ENCODE peak calls at places on chromosomes 3 and 15, in nine cellular contexts. F, Y, E, M, B, N, S, V and Q are unnamed samples.

GRCh38 chr3:47035645-47036044 is 56.2 kb downstream of the NBEAL2 start:
- DNase-seq in F (no peak), Y (no peak), E (no peak), M (no peak), B (no peak), N (no peak), S (no peak), V (no peak), Q (no peak)

GRCh38 chr3:119779731-119780383 is 2.0 kb upstream of the NR1I2 start:
- DNase-seq in F (no peak), Y (no peak), E (no peak), M (no peak), B (no peak), N (no peak), S (no peak), V (no peak), Q (no peak)

GRCh38 chr3:42228796-42229195 is 37.2 kb downstream of the CCK start:
- DNase-seq in F (no peak), Y (no peak), E (no peak), M (no peak), B (peak), N (no peak), S (no peak), V (no peak), Q (no peak)

GRCh38 chr3:12752803-12753202 is 6.3 kb downstream of the TMEM40 start:
- DNase-seq in F (no peak), Y (no peak), E (no peak), M (no peak), B (peak), N (no peak), S (no peak), V (no peak), Q (no peak)

GRCh38 chr3:183506674-183507290 is 48.7 kb downstream of the KLHL6 start:
- DNase-seq in F (no peak), Y (no peak), E (no peak), M (peak), B (no peak), N (no peak), S (no peak), V (no peak), Q (no peak)

GRCh38 chr3:142850395-142851023 is 38.4 kb downstream of the PCOLCE2 start:
- DNase-seq in F (peak), Y (no peak), E (no peak), M (no peak), B (peak), N (no peak), S (no peak), V (peak), Q (no peak)

GRCh38 chr3:52471371-52472238 is 16.2 kb downstream of the NISCH start:
- DNase-seq in F (no peak), Y (no peak), E (peak), M (peak), B (peak), N (peak), S (peak), V (peak), Q (no peak)

GRCh38 chr15:51416129-51416528 is 74.7 kb downstream of the GLDN start:
- DNase-seq in F (no peak), Y (no peak), E (no peak), M (no peak), B (no peak), N (no peak), S (no peak), V (no peak), Q (no peak)

GRCh38 chr15:40271915-40272712 is 10.8 kb downstream of the ANKRD63 start:
- DNase-seq in F (no peak), Y (no peak), E (no peak), M (no peak), B (no peak), N (no peak), S (no peak), V (no peak), Q (no peak)

GRCh38 chr3:122689587-122689986 is 8.9 kb downstream of the PARP14 start:
- DNase-seq in F (no peak), Y (no peak), E (no peak), M (no peak), B (peak), N (no peak), S (no peak), V (no peak), Q (no peak)

GRCh38 chr15:62472616-62473299 is 307.7 kb upstream of the C2CD4B start:
- DNase-seq in F (no peak), Y (no peak), E (peak), M (no peak), B (no peak), N (peak), S (no peak), V (no peak), Q (no peak)

GRCh38 chr3:124078978-124079911 is 87.3 kb upstream of the ROPN1 start:
- DNase-seq in F (peak), Y (no peak), E (no peak), M (peak), B (peak), N (peak), S (peak), V (peak), Q (no peak)

GRCh38 chr3:143974181-143974876 is 2.7 kb downstream of the DIPK2A start:
- DNase-seq in F (no peak), Y (no peak), E (no peak), M (no peak), B (no peak), N (no peak), S (no peak), V (no peak), Q (no peak)

GRCh38 chr3:183824761-183825379 is 507 bp downstream of the MAP6D1 start:
- DNase-seq in F (no peak), Y (no peak), E (no peak), M (no peak), B (no peak), N (peak), S (peak), V (no peak), Q (no peak)

GRCh38 chr15:55587321-55588069 is 650 bp downstream of the PYGO1 start:
- DNase-seq in F (no peak), Y (peak), E (no peak), M (peak), B (peak), N (peak), S (peak), V (peak), Q (no peak)

GRCh38 chr15:58108117-58108516 is 30.1 kb upstream of the AQP9 start:
- DNase-seq in F (no peak), Y (no peak), E (no peak), M (no peak), B (no peak), N (no peak), S (no peak), V (no peak), Q (no peak)

GRCh38 chr15:58109419-58109818 is 28.8 kb upstream of the AQP9 start:
- DNase-seq in F (no peak), Y (no peak), E (no peak), M (no peak), B (no peak), N (no peak), S (no peak), V (no peak), Q (no peak)

DNA sequence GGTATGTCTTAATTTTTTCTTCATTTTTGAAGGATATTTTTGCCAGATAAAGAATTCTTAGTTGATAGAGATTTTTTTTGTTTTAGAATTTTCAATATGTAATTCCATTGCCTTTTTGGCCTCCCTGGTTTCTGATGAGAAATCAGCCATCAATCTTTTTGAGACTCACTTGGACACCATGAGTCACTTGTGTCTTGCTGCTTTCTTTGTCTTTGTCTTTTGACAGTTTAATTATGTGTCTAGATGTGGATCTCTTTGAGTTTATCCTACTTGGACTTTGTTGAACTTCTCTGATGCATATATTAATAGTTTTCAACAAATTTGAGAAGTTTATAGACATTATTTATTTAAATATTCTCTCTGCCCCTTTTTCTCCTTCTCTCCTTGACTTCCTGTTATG is 34.7 kb upstream of the AQP9 start:
- DNase-seq in F (no peak), Y (no peak), E (no peak), M (no peak), B (no peak), N (no peak), S (no peak), V (no peak), Q (no peak)
- H3K27ac ChIP-seq in F (no peak), Y (no peak), E (no peak), M (no peak), B (no peak), N (no peak), S (no peak), V (no peak), Q (no peak)

DNA sequence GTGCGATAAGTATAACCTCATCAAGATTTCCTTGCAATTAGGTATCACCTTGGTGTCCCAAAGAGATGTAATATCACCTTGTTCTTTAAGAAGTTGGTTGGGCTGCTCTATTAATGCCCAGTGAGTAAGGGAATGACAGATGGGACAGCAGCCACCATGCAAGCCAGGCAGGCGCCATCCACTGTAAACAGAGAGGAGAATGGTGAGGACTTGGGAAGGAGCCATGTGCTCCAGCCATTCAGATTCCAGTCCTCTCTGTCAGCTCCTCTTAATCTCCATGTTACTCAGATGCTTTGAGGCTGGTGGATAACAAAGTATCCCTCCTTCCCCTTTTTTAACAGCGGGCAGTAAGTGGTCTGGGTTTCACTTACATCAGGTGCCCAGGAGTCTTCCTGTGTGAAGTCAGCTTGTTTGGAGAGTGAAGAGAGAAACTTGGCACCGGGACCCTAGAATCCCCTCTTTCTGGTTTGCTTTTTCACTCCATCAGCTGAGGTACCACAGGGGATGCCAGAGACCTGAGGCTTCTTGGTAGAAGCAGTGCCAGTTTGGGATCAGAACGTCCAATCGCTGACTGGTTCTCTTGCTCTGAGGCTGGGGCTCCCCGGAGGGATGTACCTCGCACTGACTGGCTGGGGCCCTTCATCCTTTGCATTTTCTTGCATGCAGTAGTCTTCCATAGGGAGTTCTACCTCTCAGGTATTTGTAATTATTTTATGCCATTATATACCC is 29.5 kb downstream of the SLCO3A1 start:
- DNase-seq in F (no peak), Y (no peak), E (peak), M (no peak), B (no peak), N (no peak), S (no peak), V (no peak), Q (no peak)
- H3K27ac ChIP-seq in F (no peak), Y (no peak), E (no peak), M (no peak), B (no peak), N (no peak), S (no peak), V (no peak), Q (no peak)

DNA sequence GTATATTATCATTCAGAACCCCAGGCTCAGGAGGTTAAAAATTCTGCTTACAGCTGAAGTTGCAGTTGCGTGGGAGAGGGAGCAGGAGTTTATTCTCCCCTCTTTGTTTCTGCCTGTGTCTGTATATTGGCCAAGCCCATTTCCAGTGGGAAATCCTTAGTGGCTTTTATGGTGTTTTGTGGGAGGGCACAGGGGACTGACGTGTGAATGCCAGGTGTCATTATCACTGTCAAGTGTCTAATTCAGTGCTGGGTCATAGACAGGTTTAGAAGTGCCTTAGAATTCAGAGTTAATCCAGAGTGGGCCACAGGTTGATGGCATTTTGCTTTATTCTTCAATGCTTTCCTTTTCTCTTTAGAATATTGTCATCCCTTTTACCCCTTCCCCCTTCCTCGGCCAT is 33.4 kb downstream of the SLCO3A1 start:
- DNase-seq in F (no peak), Y (no peak), E (no peak), M (no peak), B (no peak), N (no peak), S (no peak), V (no peak), Q (no peak)
- H3K27ac ChIP-seq in F (no peak), Y (no peak), E (no peak), M (peak), B (no peak), N (no peak), S (no peak), V (no peak), Q (no peak)

GRCh38 chr3:62718011-62718410 is 157.2 kb downstream of the CADPS start:
- DNase-seq in F (no peak), Y (no peak), E (no peak), M (no peak), B (no peak), N (no peak), S (no peak), V (no peak), Q (no peak)
- H3K27ac ChIP-seq in F (no peak), Y (no peak), E (no peak), M (no peak), B (no peak), N (no peak), S (peak), V (no peak), Q (no peak)

DNA sequence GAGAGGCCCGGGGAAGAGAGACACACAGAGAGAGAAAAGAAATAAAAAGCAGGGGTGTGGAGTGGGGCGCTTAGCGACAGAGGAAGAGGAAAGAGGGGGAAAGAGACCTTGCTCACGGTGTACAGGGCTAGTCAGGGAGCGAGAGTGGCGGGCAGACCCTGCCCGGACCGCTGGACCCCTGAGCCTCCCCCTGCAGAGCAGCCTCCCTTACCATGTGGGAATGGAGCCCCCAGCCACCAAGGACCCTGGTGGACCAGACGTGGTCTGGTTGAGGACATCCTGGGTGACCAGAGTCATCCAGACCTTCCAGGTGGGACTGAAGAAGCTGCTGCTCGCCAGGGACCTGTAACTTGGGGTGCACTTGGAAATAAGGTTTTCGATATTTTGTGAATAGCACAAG is 129.6 kb downstream of the CHSY1 start:
- DNase-seq in F (no peak), Y (no peak), E (no peak), M (no peak), B (no peak), N (no peak), S (no peak), V (no peak), Q (no peak)
- H3K27ac ChIP-seq in F (no peak), Y (no peak), E (peak), M (no peak), B (no peak), N (no peak), S (no peak), V (peak), Q (peak)

GRCh38 chr3:159112724-159113123 is 310.9 kb downstream of the MFSD1 start:
- DNase-seq in F (no peak), Y (no peak), E (no peak), M (no peak), B (no peak), N (no peak), S (no peak), V (no peak), Q (no peak)
- H3K27ac ChIP-seq in F (no peak), Y (no peak), E (no peak), M (no peak), B (no peak), N (no peak), S (no peak), V (no peak), Q (no peak)

GRCh38 chr15:99249270-99249817 is at the start of gene TTC23:
- DNase-seq in F (peak), Y (no peak), E (no peak), M (peak), B (peak), N (peak), S (no peak), V (peak), Q (no peak)
- H3K27ac ChIP-seq in F (peak), Y (peak), E (peak), M (peak), B (peak), N (peak), S (peak), V (peak), Q (peak)

GRCh38 chr3:138801792-138802191 is 32.9 kb downstream of the PIK3CB start:
- DNase-seq in F (no peak), Y (no peak), E (no peak), M (no peak), B (no peak), N (no peak), S (no peak), V (no peak), Q (no peak)

GRCh38 chr3:138799822-138800221 is 34.9 kb downstream of the PIK3CB start:
- DNase-seq in F (no peak), Y (no peak), E (no peak), M (no peak), B (no peak), N (no peak), S (no peak), V (no peak), Q (no peak)

GRCh38 chr3:138800248-138800647 is 34.5 kb downstream of the PIK3CB start:
- DNase-seq in F (no peak), Y (no peak), E (no peak), M (no peak), B (no peak), N (no peak), S (no peak), V (no peak), Q (no peak)

GRCh38 chr3:138797508-138798038 is 37.2 kb downstream of the PIK3CB start:
- DNase-seq in F (no peak), Y (no peak), E (no peak), M (no peak), B (no peak), N (no peak), S (no peak), V (no peak), Q (no peak)

DNA sequence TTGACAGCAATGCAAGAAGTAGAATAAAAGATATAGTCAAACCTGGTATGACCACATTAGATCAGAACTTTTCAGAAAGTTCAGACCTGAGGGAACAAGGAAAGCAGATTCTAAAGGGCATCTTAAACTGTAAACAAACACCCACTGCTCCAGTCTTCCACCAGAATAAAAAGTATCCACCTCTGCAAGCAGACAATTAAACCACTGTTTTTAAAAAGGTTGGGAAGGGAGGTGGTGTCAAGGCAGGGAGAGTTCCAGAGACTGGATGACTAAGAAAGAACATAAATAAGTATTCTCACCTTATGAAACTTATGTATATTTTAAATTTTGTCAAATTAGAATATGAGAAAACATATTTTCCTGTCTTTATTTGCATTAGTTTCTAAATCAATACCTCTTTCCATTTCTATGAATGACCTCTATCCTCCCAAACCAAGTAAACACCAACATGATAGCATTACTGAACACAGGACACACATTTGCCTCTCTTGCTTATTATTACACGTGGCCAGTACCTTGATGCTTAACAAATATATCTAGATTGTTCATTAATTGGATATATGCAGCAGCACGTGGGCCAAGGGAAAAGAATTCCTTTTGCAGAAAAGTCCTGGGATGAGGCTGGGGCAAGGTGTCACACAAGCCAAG is 31.6 kb downstream of the PIK3CB start:
- DNase-seq in F (no peak), Y (no peak), E (no peak), M (no peak), B (no peak), N (no peak), S (no peak), V (no peak), Q (no peak)
- H3K27ac ChIP-seq in F (no peak), Y (peak), E (no peak), M (no peak), B (no peak), N (peak), S (no peak), V (no peak), Q (no peak)

GRCh38 chr3:9717563-9717962 is 13.9 kb downstream of the CPNE9 start:
- DNase-seq in F (no peak), Y (no peak), E (no peak), M (no peak), B (no peak), N (no peak), S (no peak), V (no peak), Q (no peak)

GRCh38 chr3:9717050-9717555 is 13.5 kb downstream of the CPNE9 start:
- DNase-seq in F (no peak), Y (no peak), E (no peak), M (no peak), B (no peak), N (no peak), S (no peak), V (no peak), Q (no peak)

GRCh38 chr3:9718118-9718517 is 13.4 kb upstream of the BRPF1 start:
- DNase-seq in F (no peak), Y (no peak), E (no peak), M (no peak), B (no peak), N (no peak), S (no peak), V (no peak), Q (no peak)

GRCh38 chr3:9721698-9722057 is 9.9 kb upstream of the BRPF1 start:
- DNase-seq in F (no peak), Y (no peak), E (no peak), M (no peak), B (no peak), N (no peak), S (no peak), V (no peak), Q (no peak)

DNA sequence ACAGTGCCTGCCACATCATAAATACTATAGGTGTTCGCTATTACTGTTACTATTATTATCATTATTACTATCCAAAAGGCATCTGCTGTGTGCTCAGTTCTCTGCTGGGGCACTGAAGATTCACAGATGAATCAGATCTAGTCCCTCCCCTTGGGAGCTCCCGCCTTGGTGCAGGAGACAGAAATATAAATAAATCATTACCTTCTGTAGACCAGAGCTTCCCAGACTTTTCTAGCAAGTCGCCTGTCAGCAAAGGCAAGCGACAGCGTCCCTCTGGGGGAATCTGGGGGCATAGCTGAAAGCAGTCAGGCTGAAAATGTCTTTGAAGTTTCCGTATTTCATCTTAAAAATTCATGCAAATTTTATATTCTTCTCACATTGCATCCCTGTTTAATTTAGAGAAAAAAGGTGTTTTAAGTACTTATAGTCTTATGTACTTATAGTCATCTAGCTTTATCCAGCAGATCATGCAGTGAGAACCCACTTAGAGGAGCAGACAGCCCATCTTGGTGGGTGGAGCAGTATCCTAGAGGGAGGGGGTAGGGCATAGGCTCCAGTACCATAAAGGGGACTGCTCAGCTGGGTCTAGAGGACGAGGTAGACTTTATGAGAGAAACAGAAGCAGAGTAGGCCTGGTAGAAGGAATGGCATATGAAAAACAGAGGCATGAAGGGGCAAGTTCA is 10.4 kb upstream of the BRPF1 start:
- DNase-seq in F (no peak), Y (no peak), E (no peak), M (no peak), B (no peak), N (no peak), S (no peak), V (no peak), Q (no peak)
- H3K27ac ChIP-seq in F (no peak), Y (no peak), E (no peak), M (no peak), B (no peak), N (no peak), S (no peak), V (no peak), Q (no peak)